ENCODE peak calls at places on chromosomes 1 and 21, in four cellular contexts. C is HEK293T, P is AG09319, E is chondrocyte. O is an unnamed sample.

GRCh38 chr1:218348628-218349185 is 3.6 kb downstream of the TGFB2 start:
- DNase-seq in C (no peak), E (no peak), P (no peak), O (no peak)

GRCh38 chr1:13960376-13960987 is 260.5 kb downstream of the PRDM2 start:
- DNase-seq in C (peak; percentile 76), E (no peak), P (peak; percentile 16), O (no peak)

GRCh38 chr1:241482761-241483250 is 36.7 kb downstream of the FH start:
- DNase-seq in P (peak; percentile 18), E (no peak), C (no peak), O (no peak)

GRCh38 chr1:64077281-64077940 is 126.0 kb upstream of the UBE2U start:
- DNase-seq in P (no peak), C (no peak), E (no peak), O (no peak)

GRCh38 chr1:40877681-40878080 is 15.5 kb upstream of the CITED4 start:
- DNase-seq in E (no peak), C (no peak), P (peak; percentile 49), O (no peak)

GRCh38 chr1:46284597-46285564 is 18.5 kb downstream of the LRRC41 start:
- DNase-seq in E (no peak), P (no peak), C (no peak), O (no peak)

GRCh38 chr1:152902676-152903075 is 5.7 kb upstream of the IVL start:
- DNase-seq in E (no peak), P (no peak), C (no peak), O (no peak)

GRCh38 chr1:209046058-209046417 is 537.5 kb upstream of the CAMK1G start:
- DNase-seq in C (no peak), E (no peak), P (no peak), O (no peak)

GRCh38 chr1:24988560-24988912 is 58.5 kb upstream of the RUNX3 start:
- DNase-seq in C (no peak), E (peak; percentile 76), P (no peak), O (no peak)

GRCh38 chr1:213399695-213400094 is 348.7 kb downstream of the RPS6KC1 start:
- DNase-seq in E (no peak), P (no peak), C (no peak), O (no peak)

GRCh38 chr1:58812926-58813325 is 29.1 kb upstream of the JUN start:
- DNase-seq in E (no peak), P (no peak), C (no peak), O (no peak)

GRCh38 chr1:3369437-3370076 is 84.9 kb upstream of the ARHGEF16 start:
- DNase-seq in E (no peak), C (no peak), P (peak; percentile 57), O (no peak)

GRCh38 chr21:28454978-28455600 is 537.6 kb downstream of the LTN1 start:
- DNase-seq in E (no peak), C (no peak), P (no peak), O (no peak)

GRCh38 chr1:3803905-3804626 is 7.8 kb upstream of the LRRC47 start:
- DNase-seq in C (no peak), E (no peak), P (no peak), O (no peak)

GRCh38 chr1:11013160-11013531 is 692 bp downstream of the TARDBP start:
- DNase-seq in P (no peak), E (no peak), C (peak; percentile 46), O (no peak)

GRCh38 chr1:22877112-22877915 is 95.4 kb downstream of the LACTBL1 start:
- DNase-seq in C (no peak), P (no peak), E (no peak), O (no peak)